ENCODE peak calls at places on chromosomes 7 and 10, in eight cellular contexts. One of them, this sample, is unnamed.

GRCh38 chr10:129244757-129245156 is 222.3 kb upstream of the MGMT start:
- DNase-seq in foreskin keratinocyte: no peak
- DNase-seq in stromal cell of bone marrow: no peak
- DNase-seq in fibroblast of mammary gland: no peak
- DNase-seq in HTR-8/SVneo: no peak
- DNase-seq in smooth muscle cell of the brain vasculature: no peak
- DNase-seq in WERI-Rb-1: no peak
- DNase-seq in foreskin fibroblast: no peak
- DNase-seq in this sample: no peak

GRCh38 chr7:147400221-147400689 is 1190.3 kb upstream of the C7orf33 start:
- DNase-seq in fibroblast of mammary gland: peak
- DNase-seq in HTR-8/SVneo: no peak
- DNase-seq in smooth muscle cell of the brain vasculature: no peak
- DNase-seq in foreskin fibroblast: peak
- DNase-seq in WERI-Rb-1: no peak
- DNase-seq in foreskin keratinocyte: no peak
- DNase-seq in stromal cell of bone marrow: peak
- DNase-seq in this sample: no peak

GRCh38 chr7:120806669-120807068 is 51.3 kb downstream of the TSPAN12 start:
- DNase-seq in smooth muscle cell of the brain vasculature: no peak
- DNase-seq in fibroblast of mammary gland: peak
- DNase-seq in foreskin keratinocyte: no peak
- DNase-seq in HTR-8/SVneo: no peak
- DNase-seq in foreskin fibroblast: peak
- DNase-seq in WERI-Rb-1: no peak
- DNase-seq in stromal cell of bone marrow: peak
- DNase-seq in this sample: no peak

GRCh38 chr10:58851606-58852005 is 324.8 kb upstream of the PHYHIPL start:
- DNase-seq in WERI-Rb-1: no peak
- DNase-seq in foreskin fibroblast: peak
- DNase-seq in fibroblast of mammary gland: peak
- DNase-seq in HTR-8/SVneo: no peak
- DNase-seq in smooth muscle cell of the brain vasculature: no peak
- DNase-seq in foreskin keratinocyte: no peak
- DNase-seq in stromal cell of bone marrow: no peak
- DNase-seq in this sample: no peak

GRCh38 chr10:126041804-126042231 is 145.5 kb downstream of the FANK1 start:
- DNase-seq in HTR-8/SVneo: no peak
- DNase-seq in foreskin fibroblast: peak
- DNase-seq in stromal cell of bone marrow: peak
- DNase-seq in foreskin keratinocyte: no peak
- DNase-seq in smooth muscle cell of the brain vasculature: no peak
- DNase-seq in fibroblast of mammary gland: no peak
- DNase-seq in WERI-Rb-1: peak
- DNase-seq in this sample: no peak

GRCh38 chr10:89915021-89915420 is 213.6 kb downstream of the KIF20B start:
- DNase-seq in stromal cell of bone marrow: no peak
- DNase-seq in foreskin fibroblast: no peak
- DNase-seq in HTR-8/SVneo: no peak
- DNase-seq in foreskin keratinocyte: no peak
- DNase-seq in WERI-Rb-1: no peak
- DNase-seq in fibroblast of mammary gland: no peak
- DNase-seq in smooth muscle cell of the brain vasculature: no peak
- DNase-seq in this sample: no peak

GRCh38 chr10:8400151-8400550 is 345.7 kb downstream of the GATA3 start:
- DNase-seq in HTR-8/SVneo: no peak
- DNase-seq in WERI-Rb-1: no peak
- DNase-seq in fibroblast of mammary gland: no peak
- DNase-seq in foreskin fibroblast: no peak
- DNase-seq in smooth muscle cell of the brain vasculature: no peak
- DNase-seq in foreskin keratinocyte: no peak
- DNase-seq in stromal cell of bone marrow: no peak
- DNase-seq in this sample: no peak

GRCh38 chr7:44935016-44935415 is 43.8 kb downstream of the MYO1G start:
- DNase-seq in smooth muscle cell of the brain vasculature: no peak
- DNase-seq in foreskin fibroblast: no peak
- DNase-seq in WERI-Rb-1: no peak
- DNase-seq in foreskin keratinocyte: no peak
- DNase-seq in stromal cell of bone marrow: no peak
- DNase-seq in fibroblast of mammary gland: no peak
- DNase-seq in HTR-8/SVneo: no peak
- DNase-seq in this sample: no peak

GRCh38 chr7:55063633-55064032 is 44.8 kb downstream of the EGFR start:
- DNase-seq in foreskin fibroblast: peak
- DNase-seq in fibroblast of mammary gland: peak
- DNase-seq in smooth muscle cell of the brain vasculature: no peak
- DNase-seq in foreskin keratinocyte: no peak
- DNase-seq in HTR-8/SVneo: peak
- DNase-seq in stromal cell of bone marrow: no peak
- DNase-seq in WERI-Rb-1: no peak
- DNase-seq in this sample: no peak

GRCh38 chr7:71637578-71637977 is 505.6 kb downstream of the GALNT17 start:
- DNase-seq in fibroblast of mammary gland: peak
- DNase-seq in stromal cell of bone marrow: no peak
- DNase-seq in WERI-Rb-1: peak
- DNase-seq in smooth muscle cell of the brain vasculature: no peak
- DNase-seq in HTR-8/SVneo: no peak
- DNase-seq in foreskin keratinocyte: no peak
- DNase-seq in foreskin fibroblast: peak
- DNase-seq in this sample: no peak

GRCh38 chr10:79316671-79317431 is 30.4 kb upstream of the PPIF start:
- DNase-seq in fibroblast of mammary gland: no peak
- DNase-seq in HTR-8/SVneo: no peak
- DNase-seq in smooth muscle cell of the brain vasculature: no peak
- DNase-seq in stromal cell of bone marrow: no peak
- DNase-seq in foreskin fibroblast: peak
- DNase-seq in WERI-Rb-1: no peak
- DNase-seq in foreskin keratinocyte: no peak
- DNase-seq in this sample: no peak

GRCh38 chr10:132447446-132448247 is 50.6 kb downstream of the PWWP2B start:
- DNase-seq in stromal cell of bone marrow: peak
- DNase-seq in foreskin keratinocyte: peak
- DNase-seq in WERI-Rb-1: no peak
- DNase-seq in smooth muscle cell of the brain vasculature: peak
- DNase-seq in fibroblast of mammary gland: peak
- DNase-seq in HTR-8/SVneo: no peak
- DNase-seq in foreskin fibroblast: peak
- DNase-seq in this sample: no peak

GRCh38 chr7:134752006-134752760 is 27.3 kb upstream of the CALD1 start:
- DNase-seq in stromal cell of bone marrow: peak
- DNase-seq in smooth muscle cell of the brain vasculature: no peak
- DNase-seq in fibroblast of mammary gland: peak
- DNase-seq in HTR-8/SVneo: peak
- DNase-seq in foreskin fibroblast: peak
- DNase-seq in WERI-Rb-1: no peak
- DNase-seq in foreskin keratinocyte: peak
- DNase-seq in this sample: no peak

GRCh38 chr7:99468336-99468918 is 2.5 kb upstream of the ATP5MF start:
- DNase-seq in WERI-Rb-1: no peak
- DNase-seq in stromal cell of bone marrow: no peak
- DNase-seq in foreskin keratinocyte: no peak
- DNase-seq in smooth muscle cell of the brain vasculature: no peak
- DNase-seq in foreskin fibroblast: no peak
- DNase-seq in HTR-8/SVneo: no peak
- DNase-seq in fibroblast of mammary gland: no peak
- DNase-seq in this sample: no peak

GRCh38 chr10:103618575-103619423 is 125.3 kb downstream of the NEURL1 start:
- DNase-seq in foreskin fibroblast: peak
- DNase-seq in fibroblast of mammary gland: peak
- DNase-seq in smooth muscle cell of the brain vasculature: no peak
- DNase-seq in HTR-8/SVneo: no peak
- DNase-seq in foreskin keratinocyte: no peak
- DNase-seq in WERI-Rb-1: peak
- DNase-seq in stromal cell of bone marrow: peak
- DNase-seq in this sample: no peak

GRCh38 chr10:132710746-132711617 is 75.0 kb downstream of the NKX6-2 start:
- DNase-seq in foreskin keratinocyte: no peak
- DNase-seq in foreskin fibroblast: no peak
- DNase-seq in HTR-8/SVneo: no peak
- DNase-seq in smooth muscle cell of the brain vasculature: no peak
- DNase-seq in stromal cell of bone marrow: no peak
- DNase-seq in fibroblast of mammary gland: no peak
- DNase-seq in WERI-Rb-1: no peak
- DNase-seq in this sample: no peak

GRCh38 chr10:47350671-47351640 is 2.8 kb downstream of the RBP3 start:
- DNase-seq in stromal cell of bone marrow: no peak
- DNase-seq in smooth muscle cell of the brain vasculature: no peak
- DNase-seq in foreskin fibroblast: no peak
- DNase-seq in HTR-8/SVneo: no peak
- DNase-seq in fibroblast of mammary gland: no peak
- DNase-seq in WERI-Rb-1: no peak
- DNase-seq in foreskin keratinocyte: no peak
- DNase-seq in this sample: no peak

GRCh38 chr7:155219947-155220769 is 77.5 kb upstream of the INSIG1 start:
- DNase-seq in foreskin keratinocyte: no peak
- DNase-seq in WERI-Rb-1: no peak
- DNase-seq in foreskin fibroblast: peak
- DNase-seq in HTR-8/SVneo: no peak
- DNase-seq in stromal cell of bone marrow: no peak
- DNase-seq in fibroblast of mammary gland: no peak
- DNase-seq in smooth muscle cell of the brain vasculature: no peak
- DNase-seq in this sample: no peak

GRCh38 chr7:147775564-147775963 is 815.0 kb upstream of the C7orf33 start:
- DNase-seq in foreskin keratinocyte: no peak
- DNase-seq in smooth muscle cell of the brain vasculature: no peak
- DNase-seq in fibroblast of mammary gland: no peak
- DNase-seq in HTR-8/SVneo: no peak
- DNase-seq in stromal cell of bone marrow: no peak
- DNase-seq in foreskin fibroblast: no peak
- DNase-seq in WERI-Rb-1: peak
- DNase-seq in this sample: no peak

GRCh38 chr7:95334434-95334833 is 10.1 kb upstream of the PON1 start:
- DNase-seq in stromal cell of bone marrow: no peak
- DNase-seq in foreskin keratinocyte: no peak
- DNase-seq in WERI-Rb-1: no peak
- DNase-seq in HTR-8/SVneo: no peak
- DNase-seq in fibroblast of mammary gland: peak
- DNase-seq in foreskin fibroblast: no peak
- DNase-seq in smooth muscle cell of the brain vasculature: no peak
- DNase-seq in this sample: no peak

GRCh38 chr7:151680810-151681209 is 161.1 kb upstream of the RHEB start:
- DNase-seq in stromal cell of bone marrow: no peak
- DNase-seq in WERI-Rb-1: no peak
- DNase-seq in HTR-8/SVneo: no peak
- DNase-seq in foreskin keratinocyte: no peak
- DNase-seq in foreskin fibroblast: peak
- DNase-seq in smooth muscle cell of the brain vasculature: no peak
- DNase-seq in fibroblast of mammary gland: peak
- DNase-seq in this sample: no peak

This sample was measured in SK-N-MC.